ENCODE peak calls at places on chromosome 2, in six cellular contexts. E is stomach, J is sigmoid colon, T is H1, H is suprapubic skin, X is HL-60. V is an unnamed sample.

GRCh38 chr2:18117592-18117991 is 239.1 kb downstream of the KCNS3 start:
- DNase-seq in J (no peak), E (peak; percentile 46), H (no peak), T (no peak), X (peak; percentile 1), V (no peak)

GRCh38 chr2:66448592-66448991 is 13.7 kb downstream of the MEIS1 start:
- DNase-seq in E (no peak), J (no peak), X (no peak), H (no peak), T (no peak), V (no peak)

GRCh38 chr2:143429932-143430331 is 300.7 kb downstream of the ARHGAP15 start:
- DNase-seq in J (no peak), X (no peak), E (no peak), H (no peak), T (no peak), V (no peak)

GRCh38 chr2:94759211-94759610 is 112.0 kb upstream of the TEKT4 start:
- DNase-seq in T (no peak), J (no peak), H (no peak), E (no peak), X (no peak), V (no peak)

GRCh38 chr2:129224022-129224421 is 755.4 kb upstream of the RAB6C start:
- DNase-seq in T (no peak), E (no peak), X (no peak), J (no peak), H (no peak), V (no peak)

GRCh38 chr2:39837856-39838453 is 58.9 kb upstream of the THUMPD2 start:
- DNase-seq in H (no peak), X (peak; percentile 4), T (no peak), E (peak; percentile 42), J (no peak), V (no peak)

GRCh38 chr2:27227501-27227900 is 10.3 kb downstream of the CAD start:
- DNase-seq in H (no peak), J (no peak), X (no peak), E (no peak), T (no peak), V (no peak)

GRCh38 chr2:229033816-229034215 is 237.3 kb downstream of the PID1 start:
- DNase-seq in X (no peak), E (no peak), T (no peak), H (no peak), J (no peak), V (no peak)

GRCh38 chr2:173997269-173997668 is 32.1 kb upstream of the SP3 start:
- DNase-seq in T (no peak), H (peak; percentile 93), X (peak; percentile 89), E (peak; percentile 56), J (peak; percentile 96), V (peak; percentile 94)

GRCh38 chr2:229714080-229714735 is at the start of gene DNER:
- DNase-seq in X (no peak), T (no peak), E (peak; percentile 42), H (no peak), J (no peak), V (peak; percentile 79)

GRCh38 chr2:230537531-230537976 is 121.6 kb downstream of the SP100 start:
- DNase-seq in H (no peak), X (no peak), E (no peak), T (no peak), J (no peak), V (no peak)

GRCh38 chr2:60516383-60516811 is 37.1 kb downstream of the BCL11A start:
- DNase-seq in E (no peak), T (no peak), H (no peak), X (no peak), J (peak; percentile 66), V (no peak)

GRCh38 chr2:69021727-69022126 is 8.7 kb downstream of the ANTXR1 start:
- DNase-seq in H (no peak), X (no peak), T (no peak), J (no peak), E (no peak), V (no peak)

DNA sequence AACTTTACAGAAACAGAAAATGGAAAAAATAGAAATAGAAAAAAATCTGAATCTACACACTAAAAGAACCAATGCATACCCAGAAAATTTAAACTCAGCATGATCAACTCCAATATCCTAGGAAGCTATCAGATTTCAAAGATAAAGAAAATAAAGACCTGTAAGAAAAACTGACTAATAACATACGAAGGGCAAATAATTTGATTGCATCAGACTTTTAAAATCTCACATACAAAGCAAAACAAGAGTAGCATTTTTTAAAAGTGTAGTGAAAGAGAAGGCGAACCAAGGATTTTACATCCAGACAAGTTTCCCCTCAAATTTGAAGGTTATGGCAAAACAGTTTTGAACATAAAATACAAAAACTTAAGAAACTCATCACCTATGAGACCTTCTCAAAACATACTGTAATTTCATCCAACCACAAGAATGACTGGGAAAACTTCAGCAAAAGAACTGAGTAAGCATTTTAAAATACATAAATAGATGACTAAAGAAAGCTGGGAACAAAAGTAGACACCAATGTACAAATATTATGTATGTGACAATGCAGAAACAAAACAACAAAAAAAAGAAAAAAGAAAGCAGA is 54.8 kb downstream of the NBAS start:
- DNase-seq in T (no peak), H (no peak), J (no peak), E (no peak), X (no peak), V (no peak)
- H3K4me3 ChIP-seq in T (no peak overlapping the region), H (no peak overlapping the region), J (no peak overlapping the region), E (no peak overlapping the region), X (no peak overlapping the region), V (no peak overlapping the region)

GRCh38 chr2:100395532-100396350 is 21.7 kb downstream of the CHST10 start:
- DNase-seq in H (no peak), J (no peak), X (no peak), E (no peak), T (no peak), V (peak; percentile 57)

GRCh38 chr2:100393362-100393761 is 24.1 kb downstream of the CHST10 start:
- DNase-seq in X (no peak), H (no peak), T (no peak), J (no peak), E (no peak), V (peak; percentile 51)

GRCh38 chr2:100391735-100392515 is 25.5 kb downstream of the CHST10 start:
- DNase-seq in E (peak; percentile 67), H (no peak), T (no peak), J (no peak), X (no peak), V (peak; percentile 66)

GRCh38 chr2:100392715-100393114 is 24.8 kb downstream of the CHST10 start:
- DNase-seq in T (no peak), H (no peak), X (no peak), J (no peak), E (no peak), V (peak; percentile 45)

GRCh38 chr2:100394111-100394641 is 23.3 kb downstream of the CHST10 start:
- DNase-seq in X (no peak), E (no peak), T (no peak), H (no peak), J (no peak), V (peak; percentile 81)
- H3K27ac ChIP-seq in X (no peak overlapping the region), E (no peak overlapping the region), T (no peak overlapping the region), H (no peak overlapping the region), J (peak overlapping the region; percentile 8), V (no peak overlapping the region)

GRCh38 chr2:188159484-188159883 is 132.2 kb upstream of the GULP1 start:
- DNase-seq in H (no peak), E (no peak), J (no peak), X (no peak), T (no peak), V (no peak)

GRCh38 chr2:188158337-188159100 is 133.2 kb upstream of the GULP1 start:
- DNase-seq in T (no peak), X (no peak), H (no peak), J (no peak), E (no peak), V (no peak)
- TF ChIP-seq POLR2AphosphoS5 in T (no peak), X (no peak), H (no peak), J (no peak), E (no peak), V (no peak)

DNA sequence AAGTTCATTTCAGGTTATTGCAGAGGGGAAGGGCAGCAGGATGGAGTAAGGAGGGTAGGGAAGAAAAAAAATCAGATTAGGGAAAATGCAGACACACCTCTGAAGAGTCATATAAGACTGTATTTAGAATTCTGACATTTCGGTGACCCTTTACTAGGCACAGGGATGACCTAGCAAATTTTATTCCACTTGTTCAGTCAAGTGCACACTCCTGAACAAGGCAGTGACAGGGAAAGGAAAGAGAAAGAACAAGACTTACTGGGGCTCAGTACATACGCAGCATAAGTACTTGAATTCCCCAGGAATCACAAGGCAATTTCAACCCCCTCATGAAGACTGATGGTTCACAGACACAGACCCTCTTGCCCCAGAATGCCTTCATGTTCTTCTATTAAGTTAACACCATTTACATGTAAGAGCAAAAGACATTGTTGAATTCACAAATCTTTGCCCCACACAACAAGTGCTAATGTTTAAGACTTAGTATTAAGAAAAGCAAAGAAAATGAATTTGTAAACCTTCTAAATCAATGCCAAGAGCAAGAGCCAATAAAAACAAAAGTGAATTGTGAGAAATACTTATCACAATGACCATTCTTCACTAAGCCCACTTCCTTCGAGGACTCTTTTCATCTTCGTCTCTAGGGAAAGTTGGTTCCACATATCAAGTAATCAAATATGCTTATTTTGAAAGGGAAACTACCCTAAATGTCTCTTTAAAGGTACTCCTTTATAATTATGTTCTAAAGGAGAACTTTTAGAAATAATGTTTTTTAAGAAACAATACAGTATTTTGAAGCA is 47.0 kb downstream of the COBLL1 start:
- DNase-seq in H (no peak), J (no peak), T (no peak), X (no peak), E (no peak), V (no peak)
- H3K4me3 ChIP-seq in H (no peak overlapping the region), J (no peak overlapping the region), T (no peak overlapping the region), X (no peak overlapping the region), E (no peak overlapping the region), V (no peak overlapping the region)

GRCh38 chr2:85353876-85354285 is 447 bp downstream of the RETSAT start:
- DNase-seq in T (no peak), H (peak; percentile 80), X (no peak), J (peak; percentile 79), E (peak; percentile 78), V (no peak)
- H3K27ac ChIP-seq in T (no peak overlapping the region), H (peak overlapping the region; percentile 90), X (peak overlapping the region; percentile 53), J (peak overlapping the region; percentile 88), E (peak overlapping the region; percentile 92), V (peak overlapping the region; percentile 91)

DNA sequence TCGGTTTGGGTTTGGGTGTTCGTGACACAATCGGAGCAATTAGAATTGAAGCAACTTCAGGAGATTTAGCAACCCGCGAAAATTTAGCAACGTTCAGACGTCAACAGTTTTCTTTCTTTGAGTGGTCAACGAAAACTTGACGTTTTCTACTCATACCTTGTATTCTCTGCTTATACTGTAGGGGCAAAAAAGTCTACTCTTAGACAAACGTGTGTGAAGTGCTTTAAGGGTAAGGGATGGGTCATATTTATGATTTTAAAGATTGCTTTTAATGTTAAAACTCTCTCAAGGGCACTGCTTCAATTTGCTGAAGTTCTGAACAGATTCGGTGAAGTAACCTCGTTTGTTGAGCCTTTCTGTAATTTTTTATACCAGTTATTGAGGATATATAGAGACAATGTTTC is 9.5 kb downstream of the OTX1 start:
- DNase-seq in J (no peak), X (peak; percentile 79), E (no peak), H (no peak), T (no peak), V (no peak)
- TF ChIP-seq POLR2AphosphoS5 in J (peak; percentile 68), X (no peak), E (no peak), H (no peak), T (no peak), V (no peak)

GRCh38 chr2:144524190-144524957 is 4.5 kb upstream of the ZEB2 start:
- DNase-seq in J (peak; percentile 80), T (no peak), E (no peak), X (no peak), H (peak; percentile 73), V (peak; percentile 90)
- H3K4me3 ChIP-seq in J (peak overlapping the region; percentile 55), T (peak overlapping the region; percentile 47), E (peak overlapping the region; percentile 59), X (peak overlapping the region; percentile 54), H (peak overlapping the region; percentile 72), V (peak overlapping the region; percentile 58)

GRCh38 chr2:234497592-234498023 is 727 bp upstream of the ARL4C start:
- DNase-seq in X (no peak), H (peak; percentile 73), T (no peak), J (no peak), E (no peak), V (peak; percentile 87)
- H3K27ac ChIP-seq in X (no peak overlapping the region), H (peak overlapping the region; percentile 93), T (peak overlapping the region; percentile 73), J (peak overlapping the region; percentile 80), E (peak overlapping the region; percentile 90), V (peak overlapping the region; percentile 92)

V was measured in spleen.